ENCODE peak calls at places on chromosomes 11 and 22, in eight cellular contexts. A is KBM-7; J is Calu3; H is activated naive CD8-positive, alpha-beta T cell treated with anti-CD3 and anti-CD28 coated beads, Interleukin-2, amount 10 ng/mL, durations not matched to agents 7 days and 5 days; T is Right ventricle myocardium superior; R is amniotic stem cell; Z is NCI-H446; N is dorsolateral prefrontal cortex. U is an unnamed sample.

GRCh38 chr11:123260511-123261211 is 65.6 kb upstream of the CLMP start:
- DNase-seq in A (no peak), J (no peak), H (no peak), T (no peak), R (no peak), Z (no peak), N (no peak), U (peak)

GRCh38 chr11:102603091-102603490 is 22.0 kb downstream of the MMP20 start:
- DNase-seq in A (no peak), J (peak), H (no peak), T (no peak), R (no peak), Z (no peak), N (no peak), U (peak)

GRCh38 chr22:45548991-45549736 is 46.5 kb downstream of the FBLN1 start:
- DNase-seq in A (no peak), J (peak), H (no peak), T (peak), R (no peak), Z (no peak), N (no peak), U (no peak)

GRCh38 chr22:30568137-30568805 is 6.2 kb downstream of the GAL3ST1 start:
- DNase-seq in A (no peak), J (no peak), H (no peak), T (no peak), R (no peak), Z (no peak), N (no peak), U (no peak)

GRCh38 chr22:23720855-23721254 is 30.0 kb downstream of the RGL4 start:
- DNase-seq in A (no peak), J (no peak), H (no peak), T (no peak), R (no peak), Z (no peak), N (no peak), U (no peak)

GRCh38 chr11:128210148-128210940 is 377.0 kb downstream of the ETS1 start:
- DNase-seq in A (no peak), J (peak), H (no peak), T (no peak), R (peak), Z (no peak), N (no peak), U (peak)

GRCh38 chr11:65436412-65437032 is 13.9 kb downstream of the NEAT1 start:
- DNase-seq in A (peak), J (no peak), H (no peak), T (peak), R (no peak), Z (no peak), N (no peak), U (no peak)

GRCh38 chr11:125457814-125458343 is 38.2 kb downstream of the FEZ1 start:
- DNase-seq in A (no peak), J (peak), H (no peak), T (peak), R (peak), Z (no peak), N (peak), U (no peak)

GRCh38 chr11:64908766-64909165 is 8.2 kb downstream of the ATG2A start:
- DNase-seq in A (no peak), J (no peak), H (no peak), T (no peak), R (no peak), Z (no peak), N (no peak), U (no peak)

GRCh38 chr22:32325416-32325801 is 32.3 kb upstream of the RFPL3 start:
- DNase-seq in A (no peak), J (no peak), H (no peak), T (no peak), R (no peak), Z (no peak), N (no peak), U (no peak)

GRCh38 chr11:45766469-45766868 is 38.5 kb upstream of the SLC35C1 start:
- DNase-seq in A (no peak), J (no peak), H (no peak), T (peak), R (no peak), Z (no peak), N (no peak), U (no peak)

GRCh38 chr11:17686185-17686980 is 33.0 kb upstream of the MYOD1 start:
- DNase-seq in A (no peak), J (no peak), H (no peak), T (no peak), R (no peak), Z (no peak), N (no peak), U (peak)

GRCh38 chr22:33112606-33113005 is 54.4 kb upstream of the SYN3 start:
- DNase-seq in A (no peak), J (no peak), H (no peak), T (no peak), R (no peak), Z (no peak), N (no peak), U (no peak)

GRCh38 chr22:42887523-42888507 is 30.7 kb upstream of the ARFGAP3 start:
- DNase-seq in A (no peak), J (peak), H (no peak), T (no peak), R (no peak), Z (no peak), N (no peak), U (no peak)

GRCh38 chr22:46078241-46079092 is 71.9 kb upstream of the PPARA start:
- DNase-seq in A (peak), J (peak), H (no peak), T (peak), R (no peak), Z (peak), N (peak), U (no peak)

GRCh38 chr11:28058333-28058732 is 49.6 kb downstream of the KIF18A start:
- DNase-seq in A (no peak), J (no peak), H (no peak), T (no peak), R (no peak), Z (no peak), N (no peak), U (no peak)

GRCh38 chr22:29070490-29070889 is 2.3 kb upstream of the KREMEN1 start:
- DNase-seq in A (no peak), J (no peak), H (no peak), T (no peak), R (no peak), Z (no peak), N (no peak), U (no peak)

GRCh38 chr11:17036666-17037658 is 22.7 kb upstream of the PLEKHA7 start:
- DNase-seq in A (peak), J (peak), H (no peak), T (no peak), R (no peak), Z (no peak), N (no peak), U (no peak)

GRCh38 chr22:45884201-45885067 is 92.5 kb downstream of the WNT7B start:
- DNase-seq in A (no peak), J (no peak), H (no peak), T (peak), R (no peak), Z (no peak), N (no peak), U (no peak)

GRCh38 chr11:34263462-34264186 is 94.2 kb downstream of the ABTB2 start:
- DNase-seq in A (no peak), J (peak), H (no peak), T (peak), R (no peak), Z (peak), N (no peak), U (peak)

GRCh38 chr11:96052921-96053631 is 129.2 kb upstream of the MTMR2 start:
- DNase-seq in A (peak), J (no peak), H (no peak), T (no peak), R (no peak), Z (peak), N (no peak), U (peak)

GRCh38 chr22:26325641-26326040 is 103.4 kb upstream of the ASPHD2 start:
- DNase-seq in A (no peak), J (no peak), H (no peak), T (no peak), R (no peak), Z (peak), N (no peak), U (no peak)

GRCh38 chr22:49087163-49087562 is 740.5 kb downstream of the BRD1 start:
- DNase-seq in A (no peak), J (no peak), H (no peak), T (no peak), R (no peak), Z (no peak), N (no peak), U (no peak)

GRCh38 chr22:24379536-24379935 is 47.9 kb upstream of the ADORA2A start:
- DNase-seq in A (peak), J (no peak), H (no peak), T (no peak), R (no peak), Z (no peak), N (no peak), U (peak)

GRCh38 chr11:62806611-62807121 is 1.4 kb upstream of the NXF1 start:
- DNase-seq in A (peak), J (no peak), H (no peak), T (no peak), R (no peak), Z (no peak), N (no peak), U (peak)

GRCh38 chr11:17898782-17899181 is 114.1 kb downstream of the SERGEF start:
- DNase-seq in A (no peak), J (no peak), H (no peak), T (no peak), R (no peak), Z (no peak), N (no peak), U (no peak)

GRCh38 chr11:70251583-70252285 is 18.8 kb upstream of the PPFIA1 start:
- DNase-seq in A (no peak), J (no peak), H (no peak), T (peak), R (no peak), Z (peak), N (no peak), U (no peak)

GRCh38 chr11:47007579-47007978 is 71.0 kb downstream of the CSTPP1 start:
- DNase-seq in A (no peak), J (no peak), H (no peak), T (no peak), R (no peak), Z (peak), N (no peak), U (no peak)

U was measured in trophoblast cell.